ENCODE peak calls at places on chromosomes 5 and 9, in five cellular contexts. P is astrocyte of the hippocampus; W is SK-MEL-5; L is activated CD8-positive, alpha-beta memory T cell treated with anti-CD3 and anti-CD28 coated beads for 48 hours; U is GM23248. R is an unnamed sample.

GRCh38 chr5:176676361-176676824 is 29.1 kb downstream of the TSPAN17 start:
- DNase-seq in P (peak; percentile 18), W (no peak), L (no peak), U (peak; percentile 84), R (no peak)

GRCh38 chr5:56852228-56853000 is 37.1 kb downstream of the MAP3K1 start:
- DNase-seq in P (peak; percentile 31), W (no peak), L (no peak), U (no peak), R (no peak)

GRCh38 chr5:1975406-1975715 is 92.6 kb upstream of the IRX4 start:
- DNase-seq in P (no peak), W (no peak), L (no peak), U (no peak), R (no peak)

GRCh38 chr9:33661186-33661585 is 134.2 kb upstream of the PRSS3 start:
- DNase-seq in P (no peak), W (no peak), L (no peak), U (peak; percentile 6), R (no peak)

GRCh38 chr5:115702025-115702424 is 76.2 kb upstream of the TMED7 start:
- DNase-seq in P (no peak), W (no peak), L (no peak), U (no peak), R (no peak)

GRCh38 chr5:173901705-173902104 is 13.6 kb downstream of the CPEB4 start:
- DNase-seq in P (no peak), W (no peak), L (no peak), U (no peak), R (no peak)

GRCh38 chr9:78296208-78296892 is 575 bp upstream of the PSAT1 start:
- DNase-seq in P (peak; percentile 73), W (peak; percentile 44), L (no peak), U (peak; percentile 69), R (peak; percentile 2)

GRCh38 chr5:22649076-22649475 is 204.1 kb downstream of the CDH12 start:
- DNase-seq in P (no peak), W (peak; percentile 84), L (no peak), U (no peak), R (no peak)

GRCh38 chr5:115838885-115839518 is 2.4 kb downstream of the ATG12 start:
- DNase-seq in P (peak; percentile 56), W (peak; percentile 81), L (no peak), U (peak; percentile 69), R (peak; percentile 41)

GRCh38 chr5:23445573-23445972 is 61.8 kb upstream of the PRDM9 start:
- DNase-seq in P (no peak), W (no peak), L (no peak), U (peak; percentile 6), R (no peak)

GRCh38 chr9:19517202-19517942 is 108.6 kb downstream of the ACER2 start:
- DNase-seq in P (no peak), W (peak; percentile 53), L (no peak), U (no peak), R (peak; percentile 27)

GRCh38 chr5:33272288-33272687 is 168.5 kb upstream of the TARS1 start:
- DNase-seq in P (peak; percentile 83), W (no peak), L (no peak), U (peak; percentile 95), R (no peak)

GRCh38 chr5:131622633-131623032 is 12.4 kb downstream of the RAPGEF6 start:
- DNase-seq in P (peak; percentile 69), W (peak; percentile 97), L (no peak), U (peak; percentile 80), R (no peak)

GRCh38 chr5:108255468-108255867 is 126.4 kb downstream of the FBXL17 start:
- DNase-seq in P (no peak), W (no peak), L (no peak), U (no peak), R (no peak)

GRCh38 chr9:126516936-126517750 is 96.6 kb upstream of the LMX1B start:
- DNase-seq in P (peak; percentile 81), W (peak; percentile 81), L (peak; percentile 46), U (peak; percentile 94), R (peak; percentile 47)

GRCh38 chr9:128190516-128191405 is 611 bp downstream of the CIZ1 start:
- DNase-seq in P (peak; percentile 34), W (no peak), L (no peak), U (peak; percentile 39), R (no peak)

GRCh38 chr5:127206320-127207113 is 84.1 kb upstream of the MEGF10 start:
- DNase-seq in P (peak; percentile 73), W (peak; percentile 82), L (no peak), U (peak; percentile 92), R (no peak)